ENCODE peak calls at places on chromosomes 11 and 22, in six cellular contexts. I is tibial nerve, U is cardiac fibroblast, B is WTC11, Z is HCT116, G is upper lobe of left lung. E is an unnamed sample.

GRCh38 chr11:281486-282161 is 3.4 kb downstream of the NLRP6 start:
- DNase-seq in I (no peak), U (no peak), B (no peak), Z (no peak), G (peak; percentile 76), E (no peak)

GRCh38 chr11:68677432-68677831 is 6.9 kb upstream of the GAL start:
- DNase-seq in I (no peak), U (peak; percentile 83), B (no peak), Z (peak; percentile 59), G (no peak), E (no peak)

GRCh38 chr11:117815262-117815803 is 9.2 kb downstream of the FXYD2 start:
- DNase-seq in I (peak; percentile 22), U (no peak), B (no peak), Z (no peak), G (peak; percentile 79), E (peak; percentile 69)

GRCh38 chr22:27998511-27999410 is 79.7 kb upstream of the PITPNB start:
- DNase-seq in I (no peak), U (no peak), B (no peak), Z (no peak), G (peak; percentile 71), E (no peak)

GRCh38 chr11:105206633-105207032 is 67.1 kb upstream of the CARD18 start:
- DNase-seq in I (no peak), U (peak; percentile 22), B (no peak), Z (no peak), G (no peak), E (no peak)

GRCh38 chr22:22201185-22201924 is 43.2 kb upstream of the VPREB1 start:
- DNase-seq in I (no peak), U (peak; percentile 62), B (peak; percentile 50), Z (no peak), G (no peak), E (peak; percentile 58)

GRCh38 chr22:22711532-22711913 is 67.1 kb downstream of the GGTLC2 start:
- DNase-seq in I (no peak), U (no peak), B (no peak), Z (no peak), G (no peak), E (no peak)

GRCh38 chr11:79493555-79494171 is 52.8 kb upstream of the TENM4 start:
- DNase-seq in I (peak; percentile 75), U (peak; percentile 67), B (peak; percentile 96), Z (peak; percentile 19), G (peak; percentile 3), E (peak; percentile 40)

GRCh38 chr11:126102436-126102894 is 39.8 kb upstream of the CDON start:
- DNase-seq in I (no peak), U (no peak), B (no peak), Z (no peak), G (no peak), E (no peak)

GRCh38 chr11:7056828-7057513 is 31.8 kb upstream of the RBMXL2 start:
- DNase-seq in I (no peak), U (peak; percentile 58), B (no peak), Z (no peak), G (no peak), E (no peak)

GRCh38 chr11:112718483-112718882 is 242.7 kb upstream of the NCAM1 start:
- DNase-seq in I (no peak), U (no peak), B (no peak), Z (no peak), G (no peak), E (no peak)

GRCh38 chr22:31947296-31947695 is 3.0 kb downstream of the YWHAH start:
- DNase-seq in I (peak; percentile 49), U (peak; percentile 47), B (no peak), Z (no peak), G (no peak), E (no peak)

GRCh38 chr11:13958596-13958995 is 3.9 kb upstream of the SPON1 start:
- DNase-seq in I (no peak), U (no peak), B (no peak), Z (no peak), G (no peak), E (no peak)

GRCh38 chr11:115607621-115608191 is 103.5 kb upstream of the CADM1 start:
- DNase-seq in I (no peak), U (no peak), B (no peak), Z (no peak), G (no peak), E (no peak)

GRCh38 chr22:49203863-49204598 is 623.6 kb downstream of the BRD1 start:
- DNase-seq in I (no peak), U (no peak), B (peak; percentile 6), Z (no peak), G (no peak), E (no peak)

GRCh38 chr22:45886502-45886901 is 90.5 kb downstream of the WNT7B start:
- DNase-seq in I (no peak), U (no peak), B (no peak), Z (no peak), G (no peak), E (no peak)

GRCh38 chr11:36069576-36070214 is 125.8 kb downstream of the LDLRAD3 start:
- DNase-seq in I (no peak), U (no peak), B (peak; percentile 34), Z (no peak), G (no peak), E (no peak)

GRCh38 chr22:41526802-41527799 is 17.2 kb downstream of the POLR3H start:
- DNase-seq in I (no peak), U (peak; percentile 42), B (peak; percentile 76), Z (no peak), G (peak; percentile 84), E (peak; percentile 67)

GRCh38 chr22:40121463-40121862 is 56.3 kb upstream of the TNRC6B start:
- DNase-seq in I (no peak), U (no peak), B (no peak), Z (no peak), G (no peak), E (no peak)

GRCh38 chr11:8087185-8087584 is 6.2 kb downstream of the TUB start:
- DNase-seq in I (no peak), U (no peak), B (peak; percentile 59), Z (no peak), G (no peak), E (no peak)
- TF ChIP-seq CTCF in I (no peak), U (peak; percentile 29), B (peak; percentile 14), Z (peak; percentile 21), G (no peak), E (no peak)

GRCh38 chr11:11400635-11401232 is 47.7 kb upstream of the CSNK2A3 start:
- DNase-seq in I (no peak), U (no peak), B (peak; percentile 55), Z (peak; percentile 12), G (no peak), E (no peak)
- TF ChIP-seq CTCF in I (no peak), U (no peak), B (peak; percentile 44), Z (peak; percentile 38), G (no peak), E (no peak)

GRCh38 chr22:25763239-25763777 is 21.3 kb downstream of the MYO18B start:
- DNase-seq in I (no peak), U (peak; percentile 45), B (no peak), Z (no peak), G (no peak), E (no peak)

GRCh38 chr22:25766418-25766817 is 24.4 kb downstream of the MYO18B start:
- DNase-seq in I (no peak), U (no peak), B (no peak), Z (no peak), G (no peak), E (no peak)

GRCh38 chr22:25765016-25765367 is 23.0 kb downstream of the MYO18B start:
- DNase-seq in I (no peak), U (no peak), B (no peak), Z (no peak), G (no peak), E (no peak)

GRCh38 chr22:25765801-25766200 is 23.8 kb downstream of the MYO18B start:
- DNase-seq in I (no peak), U (no peak), B (no peak), Z (no peak), G (no peak), E (no peak)

GRCh38 chr22:25764270-25765015 is 22.5 kb downstream of the MYO18B start:
- DNase-seq in I (no peak), U (no peak), B (peak; percentile 72), Z (no peak), G (no peak), E (no peak)
- TF ChIP-seq CTCF in I (no peak), U (no peak), B (no peak), Z (no peak), G (no peak), E (no peak)

GRCh38 chr22:19965771-19966709 is 24.4 kb upstream of the TXNRD2 start:
- DNase-seq in I (no peak), U (no peak), B (peak; percentile 68), Z (no peak), G (no peak), E (no peak)
- TF ChIP-seq CTCF in I (peak; percentile 16), U (peak; percentile 40), B (peak; percentile 51), Z (peak; percentile 20), G (no peak), E (no peak)

GRCh38 chr11:30018443-30018842 is 1.6 kb upstream of the KCNA4 start:
- DNase-seq in I (no peak), U (no peak), B (no peak), Z (no peak), G (peak; percentile 41), E (no peak)

GRCh38 chr11:30017467-30017895 is 651 bp upstream of the KCNA4 start:
- DNase-seq in I (no peak), U (no peak), B (peak; percentile 29), Z (no peak), G (peak; percentile 57), E (no peak)

GRCh38 chr11:30019481-30019880 is 2.7 kb upstream of the KCNA4 start:
- DNase-seq in I (no peak), U (no peak), B (no peak), Z (no peak), G (no peak), E (no peak)

GRCh38 chr11:30015725-30016449 is 943 bp downstream of the KCNA4 start:
- DNase-seq in I (no peak), U (no peak), B (peak; percentile 13), Z (no peak), G (peak; percentile 45), E (no peak)

DNA sequence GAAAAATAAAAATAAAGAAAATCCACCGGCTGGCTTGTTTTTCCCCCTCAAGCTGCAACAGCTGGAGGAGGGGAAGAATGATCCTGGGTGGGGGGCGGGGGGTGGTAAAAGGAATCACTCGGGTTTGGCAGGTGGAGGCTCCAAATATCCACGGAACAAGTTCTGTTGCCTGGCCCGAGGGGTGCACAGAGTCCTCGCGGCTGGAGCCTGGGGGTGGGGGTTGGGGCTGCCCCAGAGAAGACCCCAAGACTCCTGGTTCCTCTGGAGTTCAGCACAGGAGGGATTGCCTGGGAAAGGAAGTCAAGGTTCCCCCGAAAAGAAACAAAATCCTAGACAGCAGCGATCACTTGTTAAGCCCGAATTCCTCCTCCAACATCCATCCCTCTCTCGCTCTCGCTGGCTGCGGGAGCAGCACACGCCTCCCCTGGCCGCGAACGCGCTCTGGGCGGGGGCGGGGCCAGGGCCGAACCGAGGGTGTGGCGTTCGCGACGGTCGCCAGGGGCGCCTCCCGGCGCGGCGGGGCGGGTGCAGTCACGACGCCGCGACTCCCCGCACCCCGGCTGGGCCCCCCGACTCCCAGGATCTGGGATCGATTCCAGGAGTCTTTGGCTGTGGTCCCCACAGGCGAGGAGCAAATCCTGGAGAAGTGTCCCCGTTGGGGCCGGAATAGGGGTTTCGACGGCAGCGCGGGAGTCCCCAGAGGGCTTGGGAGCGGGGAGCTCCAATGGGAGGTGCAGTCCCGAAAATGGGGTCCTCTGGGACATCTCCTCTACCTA is at the start of gene KCNA4:
- DNase-seq in I (no peak), U (no peak), B (peak; percentile 68), Z (no peak), G (peak; percentile 90), E (no peak)
- TF ChIP-seq CTCF in I (no peak), U (no peak), B (no peak), Z (no peak), G (peak; percentile 60), E (no peak)